ENCODE peak calls at places on chromosomes 1 and 21, in seven cellular contexts. L is astrocyte of the spinal cord; V is tibial nerve; Y is stomach; K is right lobe of liver; U is neural crest cell; G is CD4-positive, alpha-beta T cell. O is an unnamed sample.

GRCh38 chr1:39663559-39663958 is 8.3 kb downstream of the NT5C1A start:
- DNase-seq in G (no peak), L (no peak), U (no peak), V (no peak), K (no peak), Y (no peak), O (no peak)

GRCh38 chr1:10762875-10763274 is 33.6 kb downstream of the CASZ1 start:
- DNase-seq in G (no peak), U (no peak), L (no peak), Y (no peak), K (no peak), V (no peak), O (no peak)

GRCh38 chr21:33655591-33656221 is 13.4 kb downstream of the ITSN1 start:
- DNase-seq in L (peak; percentile 91), V (no peak), Y (no peak), G (no peak), U (no peak), K (no peak), O (peak; percentile 66)

GRCh38 chr1:24374891-24375786 is 38.4 kb downstream of the STPG1 start:
- DNase-seq in U (no peak), V (no peak), G (no peak), L (peak; percentile 65), K (peak; percentile 17), Y (no peak), O (no peak)

GRCh38 chr1:1222575-1223225 is 8.7 kb upstream of the TNFRSF4 start:
- DNase-seq in G (no peak), L (no peak), K (no peak), V (no peak), Y (no peak), U (no peak), O (no peak)

GRCh38 chr1:8011923-8012858 is 13.9 kb downstream of the ERRFI1 start:
- DNase-seq in G (no peak), V (no peak), U (no peak), L (peak; percentile 20), K (peak; percentile 27), Y (no peak), O (no peak)

GRCh38 chr1:57124768-57125446 is 159.1 kb upstream of the C8B start:
- DNase-seq in U (no peak), Y (no peak), L (peak; percentile 73), K (no peak), V (no peak), G (no peak), O (no peak)

GRCh38 chr1:216456682-216457081 is 33.4 kb upstream of the USH2A start:
- DNase-seq in K (no peak), Y (no peak), U (no peak), L (peak; percentile 92), G (no peak), V (no peak), O (no peak)

GRCh38 chr1:916173-917075 is 7.3 kb upstream of the SAMD11 start:
- DNase-seq in K (no peak), G (no peak), Y (peak; percentile 75), U (no peak), V (no peak), L (no peak), O (peak; percentile 0)

GRCh38 chr1:234776256-234776874 is 166.4 kb upstream of the IRF2BP2 start:
- DNase-seq in Y (peak; percentile 29), U (no peak), G (no peak), K (peak; percentile 48), L (no peak), V (no peak), O (no peak)

GRCh38 chr1:68363346-68363745 is 86.4 kb downstream of the RPE65 start:
- DNase-seq in G (no peak), U (no peak), L (no peak), V (no peak), K (no peak), Y (no peak), O (no peak)

GRCh38 chr1:192401832-192402231 is 85.0 kb downstream of the RGS21 start:
- DNase-seq in G (no peak), L (peak; percentile 52), V (no peak), Y (no peak), K (no peak), U (no peak), O (no peak)

GRCh38 chr1:118900643-118901440 is 87.3 kb downstream of the TBX15 start:
- DNase-seq in U (no peak), L (no peak), K (no peak), V (no peak), Y (no peak), G (no peak), O (no peak)

GRCh38 chr1:51070640-51071039 is 31.4 kb upstream of the C1orf185 start:
- DNase-seq in V (no peak), G (no peak), U (no peak), L (peak; percentile 43), K (no peak), Y (no peak), O (no peak)

GRCh38 chr1:79587229-79587628 is 580.7 kb upstream of the ADGRL4 start:
- DNase-seq in V (no peak), U (no peak), Y (no peak), L (no peak), K (no peak), G (no peak), O (no peak)

GRCh38 chr1:30575066-30575465 is 148.3 kb downstream of the MATN1 start:
- DNase-seq in Y (no peak), L (no peak), K (no peak), U (no peak), G (no peak), V (no peak), O (no peak)

GRCh38 chr1:84756455-84757082 is 66.3 kb upstream of the SSX2IP start:
- DNase-seq in G (no peak), V (no peak), L (no peak), K (no peak), U (no peak), Y (no peak), O (no peak)

GRCh38 chr1:152946651-152947256 is at the start of gene SPRR5:
- DNase-seq in G (no peak), Y (no peak), V (no peak), L (no peak), U (no peak), K (no peak), O (no peak)

GRCh38 chr21:35053356-35054096 is 4.4 kb upstream of the RUNX1 start:
- DNase-seq in U (peak; percentile 15), Y (no peak), L (no peak), G (no peak), V (no peak), K (no peak), O (no peak)

GRCh38 chr1:55592122-55592521 is 377.0 kb upstream of the USP24 start:
- DNase-seq in G (no peak), L (no peak), K (no peak), U (no peak), V (no peak), Y (no peak), O (no peak)

GRCh38 chr1:41282679-41283317 is 40.7 kb upstream of the SCMH1 start:
- DNase-seq in K (no peak), U (peak; percentile 50), Y (peak; percentile 34), G (no peak), L (no peak), V (peak; percentile 11), O (peak; percentile 65)

GRCh38 chr1:212557739-212558664 is 50.6 kb upstream of the ATF3 start:
- DNase-seq in K (peak; percentile 91), L (peak; percentile 13), V (peak; percentile 50), Y (no peak), G (no peak), U (peak; percentile 31), O (peak; percentile 48)

GRCh38 chr1:47181095-47181954 is 8.5 kb downstream of the PDZK1IP1 start:
- DNase-seq in Y (peak; percentile 25), G (no peak), K (no peak), U (no peak), L (no peak), V (no peak), O (no peak)

DNA sequence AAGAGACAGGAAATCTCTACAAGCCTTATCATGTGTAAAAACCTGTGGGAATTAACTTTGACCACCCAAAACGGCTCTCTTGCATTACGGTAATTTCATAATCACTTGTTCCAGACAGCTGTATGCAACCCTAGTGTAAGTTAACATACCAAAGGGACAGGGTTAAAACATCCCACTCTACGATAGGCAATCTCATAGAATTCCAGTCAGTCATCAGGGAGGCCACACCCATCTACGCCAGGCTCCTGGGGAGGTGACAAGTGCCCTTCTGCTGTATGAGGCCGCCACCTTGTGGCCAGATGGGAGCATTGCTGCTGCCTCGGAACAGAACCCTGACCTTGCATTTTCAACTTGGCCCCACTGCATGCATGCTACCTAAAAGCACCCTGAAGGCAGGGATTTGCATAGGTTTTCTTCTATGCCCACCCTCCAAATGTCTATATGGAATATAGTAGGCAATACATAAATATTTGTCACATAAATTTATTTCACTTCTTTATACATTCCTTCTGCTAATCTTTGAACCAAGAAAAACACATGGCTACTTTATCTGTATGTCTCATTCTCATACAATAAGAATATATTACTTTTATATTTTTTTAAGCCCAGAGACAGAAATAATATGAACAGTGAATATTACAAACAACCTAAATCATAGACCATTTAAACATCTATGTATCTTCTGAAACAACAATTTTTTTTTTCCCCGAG is 12.6 kb downstream of the HSF2BP start:
- DNase-seq in Y (peak; percentile 94), V (peak; percentile 96), K (peak; percentile 91), U (peak; percentile 90), G (peak; percentile 76), L (peak; percentile 89), O (peak; percentile 81)
- TF ChIP-seq CTCF in Y (peak; percentile 99), V (peak; percentile 98), K (peak; percentile 100), U (peak; percentile 100), G (peak; percentile 99), L (peak; percentile 97), O (peak; percentile 89)

GRCh38 chr21:39086547-39086946 is 96.7 kb downstream of the PSMG1 start:
- DNase-seq in K (no peak), G (no peak), U (no peak), Y (no peak), V (no peak), L (no peak), O (no peak)
- TF ChIP-seq CTCF in K (no peak), G (no peak), U (peak; percentile 31), Y (no peak), V (no peak), L (peak; percentile 16), O (no peak)

GRCh38 chr1:65992160-65993046 is 199.7 kb downstream of the PDE4B start:
- DNase-seq in U (peak; percentile 17), L (peak; percentile 30), Y (no peak), V (no peak), K (no peak), G (no peak), O (no peak)
- TF ChIP-seq CTCF in U (no peak), L (peak; percentile 2), Y (no peak), V (no peak), K (no peak), G (no peak), O (no peak)

GRCh38 chr1:5999711-6000443 is 7.7 kb upstream of the NPHP4 start:
- DNase-seq in U (no peak), Y (no peak), L (no peak), V (no peak), K (no peak), G (no peak), O (no peak)

GRCh38 chr1:5998906-5999301 is 6.7 kb upstream of the NPHP4 start:
- DNase-seq in G (no peak), V (no peak), K (no peak), Y (no peak), L (no peak), U (no peak), O (no peak)

GRCh38 chr1:5996641-5997270 is 4.5 kb upstream of the NPHP4 start:
- DNase-seq in L (no peak), V (no peak), Y (no peak), G (no peak), U (no peak), K (no peak), O (no peak)

GRCh38 chr1:5997316-5997715 is 5.1 kb upstream of the NPHP4 start:
- DNase-seq in K (no peak), Y (no peak), V (no peak), U (no peak), G (no peak), L (no peak), O (no peak)

GRCh38 chr1:5998051-5998905 is 6.1 kb upstream of the NPHP4 start:
- DNase-seq in U (no peak), K (no peak), G (no peak), Y (no peak), L (no peak), V (no peak), O (no peak)
- TF ChIP-seq CTCF in U (no peak), K (no peak), G (no peak), Y (no peak), L (no peak), V (no peak), O (no peak)